ENCODE peak calls at places on chromosomes 6 and 20, in four cellular contexts. H is HCT116, D is K562, S is SK-N-SH. P is an unnamed sample.

GRCh38 chr20:22692119-22692475 is 107.7 kb upstream of the FOXA2 start:
- DNase-seq in D (no peak), S (no peak), H (no peak), P (no peak)

GRCh38 chr6:71197770-71198169 is 90.8 kb upstream of the OGFRL1 start:
- DNase-seq in H (no peak), D (no peak), S (no peak), P (no peak)

GRCh38 chr6:37650071-37650481 is 47.6 kb downstream of the MDGA1 start:
- DNase-seq in H (no peak), S (no peak), D (peak), P (no peak)

GRCh38 chr6:30556964-30557682 is at the start of gene PRR3:
- DNase-seq in S (peak), H (no peak), D (peak), P (peak)

GRCh38 chr6:15986027-15986629 is 142.8 kb upstream of the MYLIP start:
- DNase-seq in H (no peak), S (no peak), D (no peak), P (no peak)

GRCh38 chr6:30882764-30883475 is 1.4 kb upstream of the DDR1 start:
- DNase-seq in S (peak), H (peak), D (peak), P (peak)

GRCh38 chr6:39037082-39037487 is 11.5 kb upstream of the GLP1R start:
- DNase-seq in H (no peak), S (no peak), D (peak), P (no peak)

GRCh38 chr6:95431637-95432228 is 145.6 kb upstream of the MANEA start:
- DNase-seq in S (peak), D (peak), H (peak), P (peak)

GRCh38 chr6:31575335-31575901 is at the start of gene TNF:
- DNase-seq in D (no peak), S (no peak), H (no peak), P (peak)

GRCh38 chr6:163419413-163420314 is 5.1 kb downstream of the QKI start:
- DNase-seq in D (peak), H (no peak), S (no peak), P (no peak)

GRCh38 chr20:49614338-49615050 is 46.6 kb upstream of the PTGIS start:
- DNase-seq in D (no peak), S (no peak), H (no peak), P (no peak)

GRCh38 chr20:49608752-49609670 is 41.1 kb upstream of the PTGIS start:
- DNase-seq in D (peak), H (peak), S (peak), P (peak)

GRCh38 chr20:49610701-49611538 is 43.0 kb upstream of the PTGIS start:
- DNase-seq in S (peak), H (peak), D (peak), P (peak)

GRCh38 chr20:49615401-49616153 is 47.6 kb upstream of the PTGIS start:
- DNase-seq in D (no peak), H (no peak), S (no peak), P (no peak)

GRCh38 chr20:49612127-49612738 is 44.3 kb upstream of the PTGIS start:
- DNase-seq in S (no peak), H (no peak), D (no peak), P (no peak)
- TF ChIP-seq JUND in S (no peak), H (no peak), D (no peak), P (no peak)

GRCh38 chr20:59159091-59159821 is 4.4 kb upstream of the ZNF831 start:
- DNase-seq in D (peak), S (no peak), H (no peak), P (no peak)
- TF ChIP-seq JUND in D (no peak), S (no peak), H (no peak), P (no peak)

GRCh38 chr20:35479798-35480197 is 24.4 kb downstream of the CEP250 start:
- DNase-seq in H (no peak), S (no peak), D (no peak), P (no peak)
- TF ChIP-seq JUND in H (no peak), S (no peak), D (no peak), P (no peak)

GRCh38 chr20:56414842-56415765 is 3.0 kb downstream of the CASS4 start:
- DNase-seq in D (peak), H (no peak), S (no peak), P (no peak)
- TF ChIP-seq JUND in D (peak), H (no peak), S (no peak), P (no peak)

DNA sequence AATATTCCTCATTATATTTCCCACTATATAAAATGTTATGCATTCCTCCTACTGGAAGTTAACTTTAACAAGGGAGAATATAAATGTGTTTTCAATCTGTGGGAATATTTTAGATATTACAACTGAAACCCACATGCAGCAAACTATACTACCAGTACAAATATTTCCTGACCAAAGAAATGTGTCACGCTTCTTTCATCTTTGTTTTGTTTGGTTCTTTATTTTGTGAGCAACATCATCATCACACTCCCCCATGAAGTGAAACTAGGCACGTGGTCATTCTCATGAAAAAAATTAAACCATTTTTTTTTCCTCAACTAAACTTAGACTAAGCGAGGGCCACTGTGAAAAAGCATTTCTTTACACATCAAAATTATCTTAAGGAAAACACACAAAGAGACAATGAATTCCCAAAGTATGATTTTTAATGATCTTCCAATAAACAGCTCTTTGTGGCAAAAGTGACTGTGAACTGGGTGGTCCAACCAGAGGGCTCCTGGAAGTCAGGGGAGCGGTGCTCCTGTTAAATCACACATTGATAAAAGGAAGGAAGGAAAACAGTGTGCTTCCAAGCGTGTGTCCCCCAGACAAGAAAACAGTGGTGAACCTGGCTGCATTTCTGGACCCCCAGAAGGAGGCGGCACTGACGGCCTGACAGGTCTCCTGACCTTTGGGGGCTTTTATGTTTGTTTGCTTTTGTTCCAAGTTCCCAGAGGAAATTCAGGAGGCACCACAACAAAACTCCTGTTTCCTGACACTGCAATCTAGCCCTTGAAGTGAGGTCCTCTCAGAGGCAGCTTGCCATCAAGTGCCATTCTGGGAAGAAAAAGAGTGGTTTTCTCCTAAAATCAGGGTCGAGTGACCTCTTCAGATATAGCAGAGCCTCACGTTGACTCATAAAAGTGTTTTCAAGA is 166.8 kb upstream of the FOXQ1 start:
- DNase-seq in H (no peak), D (no peak), S (no peak), P (no peak)
- TF ChIP-seq JUND in H (no peak), D (no peak), S (no peak), P (no peak)

GRCh38 chr6:157830354-157831017 is 7.4 kb downstream of the SNX9 start:
- DNase-seq in D (no peak), H (no peak), S (no peak), P (no peak)
- TF ChIP-seq JUND in D (no peak), H (no peak), S (no peak), P (no peak)